ENCODE peak calls at places on chromosomes 13 and 19, in five cellular contexts. C, N, X, Z and F are unnamed samples.

GRCh38 chr19:56566904-56567273 is 379 bp upstream of the ZNF470 start:
- DNase-seq in C (peak), N (no peak), X (no peak), Z (no peak), F (no peak)

GRCh38 chr19:45667620-45668341 is at the start of gene GIPR:
- DNase-seq in C (peak), N (peak), X (no peak), Z (no peak), F (no peak)

GRCh38 chr13:50375792-50376191 is 360.5 kb downstream of the KCNRG start:
- DNase-seq in C (no peak), N (no peak), X (no peak), Z (no peak), F (no peak)

GRCh38 chr13:54210397-54211050 is 1181.9 kb downstream of the OLFM4 start:
- DNase-seq in C (no peak), N (no peak), X (peak), Z (no peak), F (no peak)

GRCh38 chr19:13225973-13226865 is 76.0 kb downstream of the IER2 start:
- DNase-seq in C (no peak), N (no peak), X (no peak), Z (no peak), F (no peak)

GRCh38 chr19:11814707-11815050 is 606 bp downstream of the ZNF440 start:
- DNase-seq in C (no peak), N (no peak), X (no peak), Z (no peak), F (no peak)

GRCh38 chr13:79485014-79485441 is 4.1 kb downstream of the NDFIP2 start:
- DNase-seq in C (no peak), N (no peak), X (peak), Z (no peak), F (no peak)

GRCh38 chr19:33301900-33302174 is 497 bp downstream of the CEBPA start:
- DNase-seq in C (no peak), N (no peak), X (no peak), Z (no peak), F (no peak)

GRCh38 chr13:59360916-59361315 is 802.8 kb downstream of the DIAPH3 start:
- DNase-seq in C (no peak), N (no peak), X (no peak), Z (no peak), F (no peak)

GRCh38 chr13:54449922-54450321 is 1421.3 kb downstream of the OLFM4 start:
- DNase-seq in C (no peak), N (peak), X (no peak), Z (no peak), F (no peak)

GRCh38 chr13:87855553-87855952 is 184.4 kb downstream of the SLITRK5 start:
- DNase-seq in C (no peak), N (no peak), X (no peak), Z (no peak), F (no peak)

GRCh38 chr13:63198076-63198475 is 1782.4 kb upstream of the PCDH20 start:
- DNase-seq in C (no peak), N (no peak), X (no peak), Z (no peak), F (no peak)

GRCh38 chr13:47826481-47826880 is 174.6 kb downstream of the SUCLA2 start:
- DNase-seq in C (no peak), N (no peak), X (no peak), Z (no peak), F (no peak)

GRCh38 chr13:52884429-52884828 is 36.0 kb upstream of the PCDH8 start:
- DNase-seq in C (no peak), N (no peak), X (no peak), Z (no peak), F (no peak)

GRCh38 chr13:43877788-43878187 is 1.8 kb downstream of the CCDC122 start:
- DNase-seq in C (no peak), N (peak), X (no peak), Z (no peak), F (no peak)

GRCh38 chr13:72463561-72463960 is 263.9 kb downstream of the MZT1 start:
- DNase-seq in C (no peak), N (no peak), X (no peak), Z (no peak), F (no peak)

GRCh38 chr19:17052439-17052838 is 22.8 kb downstream of the HAUS8 start:
- DNase-seq in C (no peak), N (peak), X (no peak), Z (no peak), F (peak)

GRCh38 chr13:26619321-26619720 is 61.8 kb downstream of the WASF3 start:
- DNase-seq in C (no peak), N (no peak), X (no peak), Z (no peak), F (no peak)

GRCh38 chr19:2049741-2050348 is 1.2 kb downstream of the MKNK2 start:
- DNase-seq in C (no peak), N (peak), X (peak), Z (peak), F (peak)

GRCh38 chr19:34904846-34905527 is 21.7 kb upstream of the ZNF30 start:
- DNase-seq in C (no peak), N (no peak), X (no peak), Z (no peak), F (no peak)

GRCh38 chr19:5934779-5935472 is 20.9 kb downstream of the CAPS start:
- DNase-seq in C (no peak), N (no peak), X (no peak), Z (no peak), F (peak)

GRCh38 chr19:17185590-17185989 is 29.6 kb upstream of the USE1 start:
- DNase-seq in C (no peak), N (no peak), X (no peak), Z (no peak), F (no peak)

GRCh38 chr19:31516756-31517155 is 167.5 kb upstream of the TSHZ3 start:
- DNase-seq in C (no peak), N (no peak), X (peak), Z (no peak), F (no peak)

GRCh38 chr13:99687728-99688397 is 186.6 kb downstream of the TM9SF2 start:
- DNase-seq in C (no peak), N (no peak), X (no peak), Z (no peak), F (no peak)

GRCh38 chr19:19488041-19488874 is 27.1 kb downstream of the TSSK6 start:
- DNase-seq in C (no peak), N (no peak), X (no peak), Z (no peak), F (no peak)

GRCh38 chr19:19028526-19028925 is 4.8 kb downstream of the SUGP2 start:
- DNase-seq in C (no peak), N (no peak), X (no peak), Z (no peak), F (no peak)

GRCh38 chr13:73983109-73983508 is 151.1 kb downstream of the KLF12 start:
- DNase-seq in C (no peak), N (no peak), X (no peak), Z (no peak), F (no peak)

GRCh38 chr19:38741670-38742069 is 2.6 kb downstream of the CAPN12 start:
- DNase-seq in C (no peak), N (no peak), X (no peak), Z (no peak), F (no peak)

GRCh38 chr19:10467104-10467706 is 36.0 kb downstream of the KEAP1 start:
- DNase-seq in C (no peak), N (no peak), X (no peak), Z (no peak), F (no peak)

GRCh38 chr13:32208860-32209259 is 106.3 kb downstream of the ZAR1L start:
- DNase-seq in C (no peak), N (no peak), X (no peak), Z (no peak), F (no peak)

GRCh38 chr19:45092747-45093678 is at the start of gene PPP1R37:
- DNase-seq in C (peak), N (peak), X (peak), Z (peak), F (peak)

GRCh38 chr19:41416194-41416674 is 10.9 kb downstream of the B3GNT8 start:
- DNase-seq in C (no peak), N (no peak), X (no peak), Z (no peak), F (no peak)

GRCh38 chr13:88622362-88622973 is 951.3 kb downstream of the SLITRK5 start:
- DNase-seq in C (peak), N (no peak), X (no peak), Z (no peak), F (no peak)

GRCh38 chr19:13110099-13110610 is 6.4 kb downstream of the TRMT1 start:
- DNase-seq in C (no peak), N (no peak), X (no peak), Z (no peak), F (no peak)

GRCh38 chr19:57664269-57665127 is 4.2 kb upstream of the ZSCAN4 start:
- DNase-seq in C (no peak), N (no peak), X (no peak), Z (peak), F (peak)

GRCh38 chr13:48244159-48244558 is 11.2 kb downstream of the ITM2B start:
- DNase-seq in C (no peak), N (no peak), X (no peak), Z (no peak), F (no peak)

GRCh38 chr13:95123726-95124125 is 177.5 kb downstream of the ABCC4 start:
- DNase-seq in C (no peak), N (no peak), X (no peak), Z (no peak), F (no peak)

GRCh38 chr13:99197257-99197651 is 3.4 kb upstream of the UBAC2 start:
- DNase-seq in C (no peak), N (no peak), X (no peak), Z (no peak), F (no peak)

GRCh38 chr13:27130223-27131015 is 41.2 kb downstream of the USP12 start:
- DNase-seq in C (no peak), N (no peak), X (no peak), Z (no peak), F (no peak)